ENCODE peak calls at places on chromosomes 3 and 15, in nine cellular contexts. X is GM12878; M is mucosa of descending colon; G is fibroblast of lung; B is GM23338; N is CD4-positive, alpha-beta T cell; S is psoas muscle; I is K562; Z is stomach. K is an unnamed sample.

GRCh38 chr15:87567399-87567798 is 689.1 kb downstream of the NTRK3 start:
- DNase-seq in N (no peak), B (no peak), Z (no peak), S (no peak), X (no peak), M (no peak), I (no peak), G (no peak), K (no peak)

GRCh38 chr15:88894819-88895767 is at the start of gene HAPLN3:
- DNase-seq in M (peak), I (peak), Z (peak), S (peak), B (peak), X (no peak), G (peak), N (peak), K (peak)

GRCh38 chr3:43468141-43468540 is 153.7 kb downstream of the ANO10 start:
- DNase-seq in G (no peak), X (no peak), M (no peak), Z (no peak), S (no peak), B (no peak), N (no peak), I (no peak), K (no peak)

GRCh38 chr3:18556001-18556408 is 130.9 kb upstream of the SATB1 start:
- DNase-seq in X (no peak), Z (no peak), S (no peak), B (no peak), M (no peak), G (no peak), I (no peak), N (no peak), K (no peak)

GRCh38 chr3:9666704-9667445 is 17.6 kb downstream of the MTMR14 start:
- DNase-seq in M (no peak), I (no peak), B (no peak), G (no peak), Z (no peak), S (no peak), N (no peak), X (no peak), K (no peak)

GRCh38 chr3:145798005-145798404 is 363.0 kb downstream of the PLOD2 start:
- DNase-seq in I (no peak), X (no peak), Z (peak), B (no peak), G (no peak), M (no peak), N (no peak), S (no peak), K (no peak)

GRCh38 chr15:57596978-57597377 is 5.3 kb downstream of the MYZAP start:
- DNase-seq in N (no peak), G (no peak), S (no peak), M (no peak), I (no peak), Z (no peak), X (no peak), B (no peak), K (no peak)

GRCh38 chr3:137008976-137009375 is 51.2 kb downstream of the IL20RB start:
- DNase-seq in Z (no peak), S (no peak), G (no peak), B (no peak), N (no peak), X (no peak), M (no peak), I (no peak), K (no peak)

GRCh38 chr3:165181556-165181955 is 14.6 kb downstream of the SLITRK3 start:
- DNase-seq in N (no peak), X (no peak), I (no peak), G (no peak), B (no peak), M (no peak), S (no peak), Z (no peak), K (no peak)

GRCh38 chr3:49813497-49814174 is at the start of gene UBA7:
- DNase-seq in M (peak), X (no peak), B (no peak), S (peak), I (no peak), Z (peak), N (no peak), G (peak), K (no peak)

GRCh38 chr15:39925112-39925830 is 5.2 kb upstream of the GPR176 start:
- DNase-seq in G (peak), N (no peak), X (no peak), Z (no peak), S (no peak), M (no peak), B (peak), I (peak), K (no peak)

GRCh38 chr3:159322322-159322939 is 520.6 kb downstream of the MFSD1 start:
- DNase-seq in B (peak), X (no peak), I (peak), S (peak), N (no peak), G (peak), Z (no peak), M (peak), K (no peak)

GRCh38 chr3:196055683-196056270 is 26.1 kb downstream of the TFRC start:
- DNase-seq in G (peak), N (no peak), X (no peak), B (no peak), M (no peak), I (no peak), S (peak), Z (no peak), K (no peak)

GRCh38 chr3:30933478-30934207 is 39.2 kb upstream of the GADL1 start:
- DNase-seq in G (no peak), M (no peak), S (no peak), N (no peak), B (no peak), Z (no peak), X (no peak), I (no peak), K (no peak)

GRCh38 chr3:76138921-76139320 is 353.6 kb upstream of the ZNF717 start:
- DNase-seq in M (no peak), Z (no peak), G (no peak), B (no peak), S (no peak), N (no peak), X (no peak), I (no peak), K (no peak)

GRCh38 chr3:181896605-181897004 is 184.9 kb downstream of the SOX2 start:
- DNase-seq in Z (no peak), I (no peak), M (no peak), N (no peak), B (no peak), X (no peak), G (no peak), S (no peak), K (no peak)

GRCh38 chr3:160296591-160296990 is 71.4 kb downstream of the C3orf80 start:
- DNase-seq in M (no peak), Z (no peak), S (no peak), N (no peak), G (peak), X (no peak), B (no peak), I (no peak), K (no peak)

GRCh38 chr3:161851941-161852566 is 355.4 kb downstream of the OTOL1 start:
- DNase-seq in S (peak), Z (peak), I (peak), G (peak), B (peak), N (no peak), X (peak), M (peak), K (peak)

DNA sequence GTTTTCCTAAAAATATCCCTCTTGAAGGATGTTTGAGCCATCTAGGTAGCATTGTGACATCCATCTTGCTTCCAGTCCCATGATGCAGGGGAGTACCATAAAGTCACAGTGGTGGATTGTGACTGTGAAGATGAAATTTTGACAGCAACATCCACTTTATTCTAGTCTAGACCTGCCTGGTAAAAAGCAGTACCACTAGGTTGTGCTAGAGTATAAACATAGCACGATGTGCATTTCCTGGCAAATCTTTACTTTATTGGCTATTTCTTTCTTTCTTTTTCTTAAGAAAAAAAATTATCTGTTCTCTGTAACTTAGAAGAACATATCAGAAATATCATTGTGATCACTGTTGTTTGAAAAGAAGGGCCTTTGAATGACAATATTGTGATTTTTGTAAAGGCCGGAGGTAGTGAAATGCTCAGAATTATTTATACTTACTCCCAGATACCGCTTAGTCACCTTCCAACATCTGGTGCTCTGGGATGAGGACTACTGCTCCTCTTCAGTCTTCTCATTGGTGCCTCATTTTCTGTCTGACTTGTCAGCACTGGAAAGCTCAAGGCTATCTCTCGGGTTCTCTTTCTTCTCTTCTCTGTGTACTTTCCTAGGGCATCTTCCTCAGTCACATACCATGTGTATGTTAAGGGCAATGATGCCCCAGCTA is 35.6 kb downstream of the AGBL1 start:
- DNase-seq in B (peak), Z (no peak), X (no peak), S (no peak), I (no peak), M (no peak), N (no peak), G (no peak), K (no peak)
- TF ChIP-seq CTCF in B (peak), Z (no peak), X (peak), S (peak), I (no peak), M (no peak), N (no peak), G (no peak), K (no peak)

GRCh38 chr3:8152826-8153418 is 348.7 kb upstream of the LMCD1 start:
- DNase-seq in X (no peak), M (no peak), B (peak), G (no peak), N (no peak), I (no peak), S (no peak), Z (no peak), K (no peak)
- TF ChIP-seq CTCF in X (no peak), M (no peak), B (no peak), G (no peak), N (no peak), I (no peak), S (no peak), Z (no peak), K (no peak)

GRCh38 chr3:73475717-73476116 is 149.0 kb downstream of the PDZRN3 start:
- DNase-seq in X (no peak), Z (no peak), I (no peak), M (no peak), S (no peak), G (no peak), N (no peak), B (no peak), K (no peak)

GRCh38 chr3:73471986-73472385 is 152.8 kb downstream of the PDZRN3 start:
- DNase-seq in X (no peak), S (no peak), N (no peak), I (no peak), B (no peak), M (no peak), Z (no peak), G (no peak), K (no peak)

GRCh38 chr3:73475175-73475574 is 149.6 kb downstream of the PDZRN3 start:
- DNase-seq in N (no peak), M (no peak), I (no peak), X (no peak), Z (no peak), S (no peak), B (no peak), G (no peak), K (no peak)

GRCh38 chr3:73472429-73472828 is 152.3 kb downstream of the PDZRN3 start:
- DNase-seq in Z (no peak), N (no peak), X (no peak), G (no peak), S (no peak), I (no peak), B (no peak), M (no peak), K (no peak)

GRCh38 chr3:73473578-73474448 is 150.9 kb downstream of the PDZRN3 start:
- DNase-seq in N (no peak), G (no peak), B (no peak), X (no peak), S (no peak), I (no peak), M (no peak), Z (no peak), K (no peak)
- TF ChIP-seq CTCF in N (no peak), G (no peak), B (no peak), X (no peak), S (no peak), I (no peak), M (no peak), Z (no peak), K (no peak)

GRCh38 chr3:176663819-176664218 is 533.5 kb downstream of the TBL1XR1 start:
- DNase-seq in S (no peak), N (no peak), M (no peak), G (peak), Z (no peak), I (peak), X (no peak), B (peak), K (no peak)
- TF ChIP-seq CTCF in S (peak), N (no peak), M (no peak), G (peak), Z (no peak), I (peak), X (peak), B (peak), K (no peak)

GRCh38 chr3:184560992-184561328 is 625 bp upstream of the EPHB3 start:
- DNase-seq in Z (no peak), S (no peak), M (no peak), N (no peak), I (no peak), B (no peak), G (no peak), X (no peak), K (no peak)

GRCh38 chr3:184562875-184563568 is 1.4 kb downstream of the EPHB3 start:
- DNase-seq in Z (no peak), N (no peak), X (no peak), S (no peak), I (no peak), B (no peak), M (peak), G (no peak), K (no peak)

GRCh38 chr3:184560531-184560930 is 1.1 kb upstream of the EPHB3 start:
- DNase-seq in M (no peak), N (no peak), X (no peak), I (no peak), G (no peak), Z (no peak), B (no peak), S (no peak), K (no peak)

GRCh38 chr3:184562146-184562861 is 719 bp downstream of the EPHB3 start:
- DNase-seq in N (peak), Z (no peak), S (no peak), G (no peak), X (no peak), M (no peak), I (no peak), B (no peak), K (no peak)

DNA sequence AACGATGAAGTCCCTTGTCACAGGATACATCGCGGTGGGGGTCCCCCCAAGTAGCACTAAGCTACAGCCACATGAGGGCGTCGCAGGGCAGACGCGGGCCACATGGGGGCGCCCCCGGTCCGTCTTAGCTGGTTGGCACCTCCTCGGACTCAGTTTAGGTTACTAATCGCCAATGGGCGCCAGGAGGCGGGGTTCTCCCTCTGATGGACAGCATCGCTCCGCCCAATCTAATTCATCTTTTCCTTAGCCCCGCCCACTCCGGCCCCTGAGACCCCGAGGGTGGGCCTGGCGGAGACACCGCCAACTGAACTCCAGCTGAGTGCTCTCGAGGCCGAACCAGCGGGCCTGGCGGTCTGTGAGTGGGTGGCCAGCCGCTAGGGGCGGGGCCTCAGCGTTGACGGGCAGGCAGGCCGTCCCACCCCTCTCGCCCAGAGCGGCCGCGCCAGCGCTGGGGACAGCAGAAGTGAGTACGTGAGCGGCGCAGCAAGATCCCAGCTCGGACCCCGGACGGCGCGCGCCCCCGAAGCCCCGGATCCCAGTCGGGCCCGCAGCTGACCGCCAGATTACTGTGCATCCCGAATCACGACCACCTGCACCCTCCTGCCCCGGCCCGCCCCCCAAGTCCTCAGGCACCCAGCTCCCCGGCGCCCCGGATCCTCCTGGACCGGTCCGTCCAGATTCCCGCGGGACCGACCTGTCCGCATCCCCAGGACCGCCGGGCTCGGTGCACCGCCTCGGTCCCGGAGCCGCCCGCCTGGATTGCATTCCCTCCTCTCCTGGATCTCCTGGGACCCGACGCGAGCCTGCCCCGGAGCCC is at the start of gene EPHB3:
- DNase-seq in Z (peak), M (peak), N (peak), X (peak), S (peak), G (peak), B (peak), I (peak), K (peak)
- TF ChIP-seq CTCF in Z (peak), M (peak), N (peak), X (peak), S (peak), G (peak), B (peak), I (peak), K (peak)

GRCh38 chr3:73056365-73057150 is 4.9 kb upstream of the EBLN2 start:
- DNase-seq in X (no peak), I (no peak), B (peak), M (no peak), S (no peak), Z (no peak), G (peak), N (no peak), K (no peak)
- TF ChIP-seq CTCF in X (peak), I (peak), B (peak), M (peak), S (peak), Z (peak), G (peak), N (peak), K (no peak)

GRCh38 chr3:37453393-37454391 is 279.3 kb upstream of the LRRFIP2 start:
- DNase-seq in X (no peak), S (peak), I (no peak), N (no peak), M (peak), Z (peak), B (peak), G (peak), K (no peak)
- TF ChIP-seq CTCF in X (no peak), S (peak), I (no peak), N (no peak), M (no peak), Z (no peak), B (peak), G (peak), K (no peak)

DNA sequence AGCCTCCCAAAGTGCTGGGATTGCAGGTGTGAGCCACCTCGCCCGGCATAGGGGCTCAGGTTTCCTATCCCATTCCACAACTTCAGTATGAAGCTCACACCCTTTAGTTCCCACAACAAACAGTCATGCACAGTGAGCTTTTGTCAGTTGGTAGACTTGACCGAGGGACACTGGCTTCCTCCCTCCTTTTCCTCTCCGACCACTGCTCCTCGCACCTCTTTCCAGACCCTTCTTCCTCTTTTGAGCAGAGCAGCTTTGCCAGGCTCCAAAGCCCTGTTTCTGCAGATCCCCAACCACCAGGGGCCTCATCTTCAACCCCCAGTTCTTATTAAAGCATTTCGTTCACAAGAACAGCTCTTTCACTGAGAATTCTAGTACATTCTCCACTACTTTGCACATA is 12.7 kb upstream of the CILP start:
- DNase-seq in X (no peak), I (no peak), N (no peak), B (no peak), M (no peak), G (no peak), Z (no peak), S (no peak), K (no peak)
- TF ChIP-seq CTCF in X (no peak), I (no peak), N (no peak), B (no peak), M (no peak), G (no peak), Z (no peak), S (no peak), K (no peak)

GRCh38 chr3:27720899-27721716 is 1.0 kb downstream of the EOMES start:
- DNase-seq in I (no peak), B (peak), Z (no peak), M (no peak), N (no peak), X (no peak), G (no peak), S (no peak), K (no peak)
- TF ChIP-seq CTCF in I (no peak), B (no peak), Z (no peak), M (no peak), N (peak), X (no peak), G (no peak), S (no peak), K (no peak)

DNA sequence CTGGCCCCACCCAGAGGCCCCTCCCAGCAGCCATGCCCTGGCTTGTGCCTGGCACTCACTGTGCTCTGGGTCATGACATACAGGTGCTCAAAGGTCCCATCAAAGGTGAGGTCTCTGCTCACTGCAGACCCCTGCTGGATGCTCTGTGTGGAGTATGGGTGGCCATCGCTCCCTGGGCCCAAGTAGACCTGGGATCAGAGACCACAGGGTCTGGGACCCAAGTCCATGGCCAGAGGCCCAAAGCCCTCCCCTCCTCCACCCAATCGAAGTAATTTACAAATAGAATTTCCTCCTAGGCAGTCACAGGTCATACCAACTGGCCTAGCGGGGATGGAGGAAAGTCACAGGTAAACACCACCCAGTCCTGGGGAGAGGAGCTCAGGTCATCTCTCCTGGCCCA is 7.6 kb downstream of the PLXNB1 start:
- DNase-seq in N (no peak), I (no peak), G (no peak), Z (no peak), B (peak), M (no peak), X (no peak), S (no peak), K (no peak)
- TF ChIP-seq CTCF in N (no peak), I (peak), G (no peak), Z (no peak), B (peak), M (no peak), X (peak), S (no peak), K (no peak)

K was measured in omental fat pad.